ENCODE peak calls at places on chromosomes 16 and 17, in five cellular contexts. S is GM23338, W is brain microvascular endothelial cell, T is neural progenitor cell, R is mammary epithelial cell. E is an unnamed sample.
A peak's percentile ranks its signal among the peaks of the same experiment; 100 is the strongest.

GRCh38 chr16:1708768-1709180 is 2.8 kb downstream of the MAPK8IP3 start:
- DNase-seq in S (no peak), W (peak; percentile 76), T (no peak), R (no peak), E (no peak)

GRCh38 chr17:82432017-82432416 is 13.6 kb upstream of the OGFOD3 start:
- DNase-seq in S (no peak), W (no peak), T (no peak), R (no peak), E (no peak)

GRCh38 chr16:74309789-74310781 is 13.5 kb downstream of the PSMD7 start:
- DNase-seq in S (peak; percentile 76), W (peak; percentile 23), T (peak; percentile 64), R (peak; percentile 34), E (peak; percentile 65)

GRCh38 chr16:56241596-56241995 is 50.3 kb downstream of the GNAO1 start:
- DNase-seq in S (no peak), W (no peak), T (no peak), R (peak; percentile 9), E (no peak)

GRCh38 chr17:81723651-81724209 is 11.6 kb downstream of the SLC25A10 start:
- DNase-seq in S (no peak), W (no peak), T (no peak), R (peak; percentile 60), E (no peak)

GRCh38 chr17:74424117-74424516 is 7.8 kb upstream of the GPRC5C start:
- DNase-seq in S (no peak), W (no peak), T (no peak), R (no peak), E (no peak)

GRCh38 chr17:81968850-81969812 is 8.1 kb upstream of the NOTUM start:
- DNase-seq in S (no peak), W (no peak), T (no peak), R (no peak), E (no peak)

GRCh38 chr16:84647830-84648594 is at the start of gene KLHL36:
- DNase-seq in S (peak; percentile 65), W (no peak), T (peak; percentile 52), R (no peak), E (peak; percentile 74)

GRCh38 chr17:73621685-73622084 is 22.6 kb downstream of the SDK2 start:
- DNase-seq in S (no peak), W (no peak), T (no peak), R (no peak), E (no peak)

GRCh38 chr16:57639172-57639571 is 10.7 kb downstream of the ADGRG1 start:
- DNase-seq in S (peak; percentile 90), W (no peak), T (peak; percentile 98), R (no peak), E (no peak)

GRCh38 chr17:7048968-7049367 is 5.1 kb upstream of the SLC16A11 start:
- DNase-seq in S (no peak), W (no peak), T (no peak), R (no peak), E (no peak)

GRCh38 chr17:7043544-7044268 is at the start of gene SLC16A11:
- DNase-seq in S (peak; percentile 49), W (no peak), T (peak; percentile 58), R (no peak), E (no peak)

GRCh38 chr17:7045492-7046126 is 1.7 kb upstream of the SLC16A11 start:
- DNase-seq in S (peak; percentile 76), W (peak; percentile 60), T (peak; percentile 76), R (peak; percentile 64), E (peak; percentile 33)

GRCh38 chr17:7047566-7047965 is 3.7 kb upstream of the SLC16A11 start:
- DNase-seq in S (no peak), W (no peak), T (no peak), R (no peak), E (no peak)

DNA sequence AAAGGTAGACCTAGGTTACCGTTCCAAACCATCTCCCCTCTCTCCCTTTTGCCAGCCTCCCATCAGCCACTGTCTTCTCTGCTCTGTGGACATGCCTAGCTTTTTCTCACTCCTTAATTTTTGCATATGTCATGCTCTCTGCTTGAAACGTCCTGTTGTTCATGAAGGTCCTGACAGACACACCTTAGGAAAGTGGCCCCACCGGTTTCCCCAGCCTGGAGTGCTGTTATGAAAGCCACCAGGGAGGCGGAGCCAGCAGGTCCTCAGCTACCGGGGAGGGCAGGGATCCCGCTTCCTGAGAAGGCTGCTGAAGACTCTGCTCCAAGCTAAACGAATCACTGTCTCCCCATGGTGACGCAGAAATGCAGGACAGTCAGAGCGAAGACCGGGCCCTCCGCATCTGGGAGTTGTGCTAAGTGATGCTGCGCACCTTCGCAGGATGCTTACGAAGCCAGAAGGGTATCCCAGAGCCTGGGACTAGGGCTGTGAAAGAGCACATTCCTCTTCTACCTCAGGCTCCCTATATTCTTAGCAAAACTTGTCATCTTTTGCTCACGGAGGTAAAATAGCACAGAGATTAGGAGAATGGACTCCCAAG is 2.3 kb upstream of the SLC16A11 start:
- DNase-seq in S (peak; percentile 72), W (no peak), T (peak; percentile 54), R (peak; percentile 84), E (peak; percentile 75)
- H3K27ac ChIP-seq in S (no peak overlapping the region), W (no peak overlapping the region), T (no peak overlapping the region), R (peak overlapping the region; percentile 73), E (no peak overlapping the region)

DNA sequence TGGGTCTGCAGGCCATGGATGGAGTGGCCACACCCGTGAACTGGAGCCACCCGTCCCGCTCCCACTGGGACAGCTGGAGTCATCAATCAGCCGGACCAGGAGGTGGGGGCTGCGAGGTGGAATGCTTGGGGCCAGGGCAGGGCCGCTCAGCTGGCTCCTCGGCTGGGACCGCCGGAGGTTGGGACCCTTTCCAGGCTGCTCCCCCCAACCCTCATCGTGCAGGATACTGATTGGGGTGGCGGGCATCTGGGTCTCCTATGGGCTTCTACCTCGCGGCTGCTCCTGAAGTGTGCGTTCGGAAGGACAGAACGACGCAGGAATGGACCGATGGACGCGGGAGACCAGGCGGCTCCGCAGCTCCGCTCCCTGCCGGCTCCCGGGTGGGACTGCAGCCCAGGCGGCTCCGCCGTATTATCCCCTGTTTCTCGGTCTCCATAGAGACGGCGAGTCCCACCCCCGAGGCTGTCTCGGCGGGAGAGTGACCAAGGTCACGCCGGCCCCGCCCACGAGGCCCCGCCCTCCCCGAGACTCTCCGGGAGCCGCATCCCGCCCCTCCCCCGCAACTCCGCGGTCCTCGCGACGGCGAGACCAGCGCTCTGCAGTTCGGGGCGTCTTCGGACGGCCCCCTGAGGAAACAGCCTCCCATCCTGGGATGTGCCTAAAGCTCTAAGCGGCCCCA is at the start of gene TPPP3:
- DNase-seq in S (peak; percentile 83), W (peak; percentile 83), T (peak; percentile 87), R (peak; percentile 32), E (peak; percentile 44)
- TF ChIP-seq CTCF in S (peak; percentile 38), W (peak; percentile 84), T (peak; percentile 66), R (peak; percentile 50), E (peak; percentile 46)

GRCh38 chr17:12680993-12681392 is 15.3 kb downstream of the MYOCD start:
- DNase-seq in S (no peak), W (no peak), T (no peak), R (no peak), E (no peak)
- H3K27ac ChIP-seq in S (no peak overlapping the region), W (no peak overlapping the region), T (no peak overlapping the region), R (no peak overlapping the region), E (no peak overlapping the region)

GRCh38 chr17:48558057-48558456 is 13.1 kb upstream of the HOXB2 start:
- DNase-seq in S (no peak), W (no peak), T (no peak), R (peak; percentile 22), E (no peak)
- TF ChIP-seq CTCF in S (no peak), W (no peak), T (no peak), R (no peak), E (no peak)

DNA sequence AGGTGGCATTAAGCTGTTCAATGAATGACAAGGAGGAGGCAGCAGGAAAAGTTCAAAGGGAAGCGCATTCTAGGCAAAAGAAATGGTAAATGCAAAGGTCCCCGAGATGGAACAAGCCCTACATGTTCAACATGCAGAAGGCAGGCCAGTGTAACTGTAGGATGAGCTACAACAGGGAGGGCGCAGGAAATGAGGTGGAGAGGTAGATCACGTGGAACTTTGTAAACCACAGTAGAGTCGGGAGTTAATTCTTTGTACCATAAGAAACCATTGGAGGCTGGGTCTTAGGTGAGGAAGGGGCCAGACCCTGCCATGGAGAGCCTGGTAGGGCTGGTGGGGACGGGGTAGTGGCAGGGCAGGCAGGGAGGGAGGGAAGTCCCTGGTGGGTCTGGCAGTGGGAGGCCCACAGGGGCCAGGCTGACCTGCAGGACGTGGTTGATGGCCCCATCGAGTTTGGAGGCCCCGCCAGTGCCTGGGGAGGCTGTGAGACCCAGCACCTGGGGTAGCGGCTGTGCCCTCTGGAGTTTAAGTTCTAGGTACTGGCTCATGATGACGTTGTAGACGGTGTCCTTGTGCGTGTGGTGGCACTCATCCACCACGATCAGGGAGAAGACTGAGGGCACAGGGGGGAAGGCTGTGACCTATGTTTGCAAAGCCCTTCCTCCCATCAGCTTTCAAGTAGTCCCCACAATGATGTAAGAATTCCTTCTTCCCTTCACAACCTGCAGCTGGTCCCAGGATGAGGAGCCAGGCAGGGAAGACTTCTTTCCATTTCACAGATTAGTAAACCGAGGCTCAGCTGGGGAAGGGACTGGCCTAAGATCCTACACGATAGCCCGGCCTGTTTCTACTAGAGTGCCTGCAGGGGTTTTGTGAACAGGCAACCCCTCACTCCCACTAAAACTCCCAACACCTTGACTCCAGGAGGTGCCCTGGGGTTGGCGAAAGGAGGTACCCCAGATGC is 1.9 kb downstream of the DHX58 start:
- DNase-seq in S (no peak), W (no peak), T (no peak), R (no peak), E (no peak)
- H3K27ac ChIP-seq in S (no peak overlapping the region), W (no peak overlapping the region), T (no peak overlapping the region), R (no peak overlapping the region), E (peak overlapping the region; percentile 90)

E was measured in RWPE1.